ENCODE peak calls at places on chromosomes 5 and 9, in eight cellular contexts. B is SJSA1, K is fibroblast of mammary gland, J is fibroblast of the aortic adventitia, V is K562, G is adrenal gland, I is DND-41, W is Panc1. H is an unnamed sample.

GRCh38 chr9:75289332-75289731 is 201.0 kb downstream of the OSTF1 start:
- DNase-seq in B (no peak), K (no peak), J (no peak), V (no peak), G (no peak), I (no peak), W (no peak), H (no peak)

GRCh38 chr5:157802747-157803146 is 56.2 kb downstream of the CLINT1 start:
- DNase-seq in B (no peak), K (no peak), J (no peak), V (no peak), G (no peak), I (no peak), W (no peak), H (no peak)

GRCh38 chr5:77774981-77775772 is 962 bp downstream of the TBCA start:
- DNase-seq in B (no peak), K (peak; percentile 54), J (peak; percentile 61), V (no peak), G (peak; percentile 59), I (no peak), W (peak; percentile 10), H (no peak)

GRCh38 chr5:137708796-137709559 is 26.9 kb downstream of the KLHL3 start:
- DNase-seq in B (no peak), K (no peak), J (no peak), V (no peak), G (no peak), I (no peak), W (no peak), H (no peak)

GRCh38 chr5:95798048-95798447 is 24.5 kb downstream of the GLRX start:
- DNase-seq in B (no peak), K (no peak), J (no peak), V (no peak), G (no peak), I (no peak), W (no peak), H (peak; percentile 34)

GRCh38 chr9:87673446-87674109 is 52.3 kb upstream of the CTSL start:
- DNase-seq in B (no peak), K (no peak), J (no peak), V (no peak), G (no peak), I (no peak), W (no peak), H (no peak)

GRCh38 chr9:13568851-13569618 is 289.5 kb upstream of the MPDZ start:
- DNase-seq in B (no peak), K (no peak), J (peak; percentile 39), V (no peak), G (no peak), I (peak; percentile 56), W (no peak), H (no peak)

GRCh38 chr5:159135896-159136531 is 36.3 kb upstream of the EBF1 start:
- DNase-seq in B (peak; percentile 88), K (peak; percentile 83), J (peak; percentile 68), V (no peak), G (no peak), I (no peak), W (no peak), H (peak; percentile 30)

GRCh38 chr9:25724424-25724823 is 46.2 kb upstream of the TUSC1 start:
- DNase-seq in B (no peak), K (peak; percentile 65), J (peak; percentile 37), V (no peak), G (no peak), I (no peak), W (no peak), H (peak; percentile 24)

GRCh38 chr5:6710078-6710477 is 3.2 kb upstream of the TENT4A start:
- DNase-seq in B (no peak), K (no peak), J (no peak), V (no peak), G (peak; percentile 50), I (no peak), W (no peak), H (no peak)

GRCh38 chr9:73548201-73548600 is 396.5 kb downstream of the ANXA1 start:
- DNase-seq in B (no peak), K (no peak), J (no peak), V (no peak), G (no peak), I (no peak), W (no peak), H (no peak)

GRCh38 chr5:97355775-97356174 is 172.7 kb upstream of the RIOK2 start:
- DNase-seq in B (no peak), K (no peak), J (no peak), V (no peak), G (no peak), I (no peak), W (no peak), H (no peak)

GRCh38 chr5:81850494-81850893 is 99.6 kb upstream of the SSBP2 start:
- DNase-seq in B (no peak), K (peak; percentile 42), J (peak; percentile 34), V (no peak), G (no peak), I (peak; percentile 45), W (no peak), H (no peak)

GRCh38 chr5:141598389-141599360 is 20.1 kb downstream of the DIAPH1 start:
- DNase-seq in B (no peak), K (peak; percentile 84), J (peak; percentile 34), V (no peak), G (no peak), I (no peak), W (no peak), H (no peak)

GRCh38 chr5:137114529-137114928 is 384.6 kb downstream of the SPOCK1 start:
- DNase-seq in B (no peak), K (peak; percentile 49), J (peak; percentile 65), V (no peak), G (no peak), I (no peak), W (no peak), H (peak; percentile 29)

GRCh38 chr9:111287127-111287526 is 42.9 kb downstream of the OR2K2 start:
- DNase-seq in B (no peak), K (peak; percentile 66), J (peak; percentile 78), V (no peak), G (no peak), I (no peak), W (no peak), H (peak; percentile 71)

GRCh38 chr5:68339921-68340321 is 124.4 kb downstream of the PIK3R1 start:
- DNase-seq in B (no peak), K (peak; percentile 28), J (no peak), V (no peak), G (no peak), I (no peak), W (no peak), H (peak; percentile 36)

GRCh38 chr5:157689942-157690689 is 18.8 kb downstream of the C5orf52 start:
- DNase-seq in B (peak; percentile 48), K (no peak), J (no peak), V (no peak), G (no peak), I (no peak), W (no peak), H (no peak)

GRCh38 chr9:111195779-111196178 is 134.2 kb downstream of the OR2K2 start:
- DNase-seq in B (no peak), K (peak; percentile 22), J (no peak), V (no peak), G (no peak), I (no peak), W (no peak), H (no peak)

GRCh38 chr5:15577831-15578230 is 77.9 kb downstream of the FBXL7 start:
- DNase-seq in B (no peak), K (no peak), J (no peak), V (no peak), G (no peak), I (no peak), W (no peak), H (no peak)

GRCh38 chr5:56110646-56111403 is 116.1 kb upstream of the IL6ST start:
- DNase-seq in B (no peak), K (no peak), J (peak; percentile 61), V (no peak), G (no peak), I (no peak), W (no peak), H (peak; percentile 60)

GRCh38 chr5:161305601-161306000 is 240.9 kb downstream of the GABRB2 start:
- DNase-seq in B (no peak), K (no peak), J (no peak), V (no peak), G (no peak), I (no peak), W (no peak), H (no peak)

GRCh38 chr5:68682400-68683152 is 411.2 kb upstream of the SLC30A5 start:
- DNase-seq in B (no peak), K (no peak), J (no peak), V (no peak), G (no peak), I (no peak), W (no peak), H (no peak)

DNA sequence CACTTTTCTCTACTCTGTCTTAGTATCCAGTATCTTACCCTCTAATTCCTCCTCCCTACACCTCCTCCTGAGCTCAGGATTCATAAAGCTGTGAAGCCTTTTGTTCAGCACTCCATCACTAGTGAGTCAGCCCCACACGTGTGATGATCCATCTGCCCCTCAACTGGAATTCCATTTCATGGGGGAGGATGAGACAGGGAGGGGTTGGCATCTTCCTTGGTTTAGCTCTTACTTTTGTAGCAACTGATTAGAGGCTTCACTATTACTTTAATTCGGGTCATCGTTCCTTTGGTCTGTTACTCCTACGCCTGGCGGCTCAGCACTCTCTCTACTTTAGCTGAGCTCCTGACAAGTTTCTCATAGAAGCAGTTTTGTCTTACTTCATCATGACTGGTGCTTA is 11.8 kb downstream of the BTNL8 start:
- DNase-seq in B (no peak), K (no peak), J (no peak), V (peak; percentile 4), G (no peak), I (no peak), W (no peak), H (peak; percentile 29)
- H3K4me3 ChIP-seq in B (no peak overlapping the region), K (no peak overlapping the region), J (no peak overlapping the region), V (no peak overlapping the region), G (no peak overlapping the region), I (no peak overlapping the region), W (no peak overlapping the region), H (no peak overlapping the region)

GRCh38 chr5:179313849-179314521 is 31.3 kb downstream of the ADAMTS2 start:
- DNase-seq in B (no peak), K (peak; percentile 96), J (peak; percentile 96), V (no peak), G (peak; percentile 87), I (no peak), W (no peak), H (peak; percentile 95)
- H3K4me3 ChIP-seq in B (no peak overlapping the region), K (no peak overlapping the region), J (peak overlapping the region; percentile 31), V (no peak overlapping the region), G (no peak overlapping the region), I (no peak overlapping the region), W (no peak overlapping the region), H (no peak overlapping the region)

DNA sequence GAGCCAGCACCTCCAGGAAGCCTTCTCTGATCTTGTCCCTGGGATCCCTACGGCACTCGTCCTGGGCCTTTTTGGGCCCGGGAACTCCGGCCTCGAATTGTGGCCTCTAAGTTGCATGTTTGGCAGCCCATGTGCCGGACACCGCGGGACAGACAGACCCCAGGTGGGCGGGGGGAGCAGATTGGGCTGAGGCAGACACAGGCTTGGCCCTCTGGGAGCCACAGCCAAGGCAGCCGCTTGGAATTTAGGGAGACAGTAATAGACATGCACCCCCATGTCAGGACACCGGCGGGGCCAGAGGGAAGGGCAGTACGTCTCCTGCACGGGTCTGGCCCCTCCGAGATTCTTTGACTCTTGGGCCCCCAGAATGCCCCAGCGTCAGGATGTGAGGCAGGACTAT is 36.2 kb downstream of the ADAMTSL2 start:
- DNase-seq in B (no peak), K (no peak), J (no peak), V (no peak), G (no peak), I (no peak), W (no peak), H (no peak)
- H3K4me3 ChIP-seq in B (no peak overlapping the region), K (no peak overlapping the region), J (no peak overlapping the region), V (no peak overlapping the region), G (no peak overlapping the region), I (no peak overlapping the region), W (no peak overlapping the region), H (no peak overlapping the region)

GRCh38 chr5:142981886-142982820 is 212.0 kb downstream of the ARHGAP26 start:
- DNase-seq in B (peak; percentile 81), K (peak; percentile 77), J (peak; percentile 89), V (no peak), G (peak; percentile 85), I (no peak), W (no peak), H (peak; percentile 79)
- H3K4me3 ChIP-seq in B (no peak overlapping the region), K (no peak overlapping the region), J (peak overlapping the region; percentile 5), V (no peak overlapping the region), G (no peak overlapping the region), I (no peak overlapping the region), W (no peak overlapping the region), H (no peak overlapping the region)